ENCODE peak calls at places on chromosomes 11 and 22, in four cellular contexts. I is naive thymus-derived CD4-positive, alpha-beta T cell; O is occipital lobe; M is fibroblast of the aortic adventitia. Z is an unnamed sample.

GRCh38 chr22:35315141-35315854 is 15.6 kb downstream of the TOM1 start:
- DNase-seq in M (no peak), O (no peak), I (no peak), Z (no peak)

GRCh38 chr22:22348127-22348814 is 103.7 kb downstream of the VPREB1 start:
- DNase-seq in M (no peak), O (peak), I (no peak), Z (no peak)

GRCh38 chr11:64801591-64802369 is 1.2 kb downstream of the MAP4K2 start:
- DNase-seq in I (no peak), M (no peak), O (no peak), Z (no peak)

GRCh38 chr22:47193606-47194316 is 431.3 kb downstream of the TBC1D22A start:
- DNase-seq in I (no peak), M (no peak), O (no peak), Z (no peak)

GRCh38 chr11:94871491-94872185 is 101.7 kb downstream of the CWC15 start:
- DNase-seq in I (no peak), M (no peak), O (no peak), Z (no peak)

GRCh38 chr11:95863486-95864140 is 60.3 kb downstream of the MTMR2 start:
- DNase-seq in I (no peak), O (no peak), M (peak), Z (peak)

GRCh38 chr22:36540867-36541642 is 12.1 kb upstream of the EIF3D start:
- DNase-seq in O (no peak), I (no peak), M (no peak), Z (peak)

GRCh38 chr22:48840112-48840949 is 987.3 kb downstream of the BRD1 start:
- DNase-seq in M (no peak), I (no peak), O (no peak), Z (no peak)

GRCh38 chr11:103894673-103895072 is 141.8 kb upstream of the DDI1 start:
- DNase-seq in O (no peak), M (no peak), I (no peak), Z (no peak)

GRCh38 chr22:22593964-22594656 is 35.0 kb upstream of the PRAME start:
- DNase-seq in O (no peak), M (peak), I (peak), Z (no peak)

GRCh38 chr22:28816994-28817530 is 16.7 kb upstream of the XBP1 start:
- DNase-seq in M (no peak), O (no peak), I (no peak), Z (no peak)

GRCh38 chr22:17201285-17201945 is 17.8 kb downstream of the ADA2 start:
- DNase-seq in O (no peak), I (no peak), M (peak), Z (no peak)

GRCh38 chr11:59776210-59777066 is 21.3 kb downstream of the STX3 start:
- DNase-seq in M (peak), O (no peak), I (no peak), Z (peak)

GRCh38 chr22:40714514-40714966 is 35.3 kb downstream of the MCHR1 start:
- DNase-seq in M (peak), I (no peak), O (no peak), Z (peak)

GRCh38 chr11:116333193-116333592 is 439.6 kb downstream of the BUD13 start:
- DNase-seq in I (no peak), M (no peak), O (no peak), Z (no peak)

GRCh38 chr11:80280737-80281136 is 839.9 kb upstream of the TENM4 start:
- DNase-seq in I (no peak), M (no peak), O (no peak), Z (no peak)

GRCh38 chr11:96065379-96065778 is 141.5 kb upstream of the MTMR2 start:
- DNase-seq in O (no peak), M (no peak), I (no peak), Z (no peak)

GRCh38 chr11:1765871-1766718 is 2.4 kb upstream of the CTSD start:
- DNase-seq in M (no peak), O (no peak), I (no peak), Z (no peak)

GRCh38 chr11:70510571-70510970 is 112.2 kb downstream of the CTTN start:
- DNase-seq in O (no peak), I (no peak), M (no peak), Z (no peak)

Z was measured in astrocyte.